ENCODE peak calls at places on chromosomes 6 and 20, in four cellular contexts. M is lower lobe of right lung, X is Peyer's patch, N is BJ. F is an unnamed sample. For H3K27me3, the result is how much of the 10 kb centered on the place peaks cover.

GRCh38 chr20:52864895-52865590 is 107.1 kb upstream of the TSHZ2 start:
- DNase-seq in M (no peak), X (no peak), N (no peak), F (peak)

GRCh38 chr20:32132911-32133549 is 23.5 kb downstream of the TM9SF4 start:
- DNase-seq in M (no peak), X (no peak), N (no peak), F (no peak)

GRCh38 chr6:13531956-13532355 is 42.4 kb upstream of the SIRT5 start:
- DNase-seq in M (no peak), X (no peak), N (no peak), F (no peak)

GRCh38 chr6:25835442-25836283 is 3.8 kb upstream of the SLC17A1 start:
- DNase-seq in M (no peak), X (no peak), N (no peak), F (no peak)

GRCh38 chr6:27591660-27592059 is 118.8 kb upstream of the ZNF184 start:
- DNase-seq in M (no peak), X (no peak), N (no peak), F (peak)

GRCh38 chr6:106510090-106510970 is 119.0 kb downstream of the RTN4IP1 start:
- DNase-seq in M (peak), X (peak), N (no peak), F (peak)

GRCh38 chr6:34465551-34466241 is at the start of gene PACSIN1:
- DNase-seq in M (no peak), X (no peak), N (no peak), F (no peak)

GRCh38 chr6:99151634-99152344 is 197.7 kb downstream of the FAXC start:
- DNase-seq in M (peak), X (peak), N (no peak), F (peak)

GRCh38 chr6:44806656-44807055 is 419.1 kb downstream of the CDC5L start:
- DNase-seq in M (no peak), X (peak), N (no peak), F (no peak)

GRCh38 chr6:44456070-44456965 is 68.8 kb downstream of the CDC5L start:
- DNase-seq in M (no peak), X (no peak), N (no peak), F (peak)

GRCh38 chr6:158080849-158081656 is 87.0 kb downstream of the SERAC1 start:
- DNase-seq in M (no peak), X (no peak), N (no peak), F (no peak)

GRCh38 chr6:168785720-168786511 is 344.9 kb downstream of the SMOC2 start:
- DNase-seq in M (no peak), X (no peak), N (no peak), F (peak)

GRCh38 chr6:36504982-36505381 is 42.3 kb downstream of the STK38 start:
- DNase-seq in M (no peak), X (no peak), N (no peak), F (no peak)
- H3K4me3 ChIP-seq in M (no peak), X (no peak), N (no peak), F (no peak)

GRCh38 chr6:136635615-136636014 is 85.4 kb upstream of the MAP7 start:
- DNase-seq in M (no peak), X (no peak), N (no peak), F (no peak)
- TF ChIP-seq CTCF in M (no peak), X (no peak), N (no peak), F (no peak)

DNA sequence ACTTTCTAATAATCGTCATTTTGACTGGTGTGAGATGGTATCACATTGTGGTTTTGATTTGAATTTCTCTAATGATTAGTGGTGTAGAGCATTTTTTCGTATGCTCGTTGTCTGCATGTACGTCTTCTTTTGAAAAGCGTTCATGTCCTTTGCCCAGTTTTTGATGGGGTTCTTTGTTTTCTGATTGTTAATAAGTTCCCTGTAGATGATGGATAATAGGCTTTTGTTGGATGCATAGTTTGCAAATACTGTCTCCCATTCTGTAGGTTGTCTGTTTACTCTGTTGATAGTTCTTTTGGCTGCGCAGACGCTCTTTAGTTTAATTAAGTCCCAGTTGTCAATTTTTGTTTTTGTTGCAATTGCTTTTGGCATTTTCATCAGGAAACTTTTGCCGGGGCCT is 32.3 kb upstream of the XRN2 start:
- DNase-seq in M (no peak), X (no peak), N (no peak), F (no peak)
- H3K27me3 ChIP-seq in M (under half), X (under half), N (under half), F (under half)

GRCh38 chr20:19758888-19759331 is 852 bp downstream of the RIN2 start:
- DNase-seq in M (peak), X (peak), N (no peak), F (peak)
- H3K4me3 ChIP-seq in M (peak), X (peak), N (peak), F (peak)

DNA sequence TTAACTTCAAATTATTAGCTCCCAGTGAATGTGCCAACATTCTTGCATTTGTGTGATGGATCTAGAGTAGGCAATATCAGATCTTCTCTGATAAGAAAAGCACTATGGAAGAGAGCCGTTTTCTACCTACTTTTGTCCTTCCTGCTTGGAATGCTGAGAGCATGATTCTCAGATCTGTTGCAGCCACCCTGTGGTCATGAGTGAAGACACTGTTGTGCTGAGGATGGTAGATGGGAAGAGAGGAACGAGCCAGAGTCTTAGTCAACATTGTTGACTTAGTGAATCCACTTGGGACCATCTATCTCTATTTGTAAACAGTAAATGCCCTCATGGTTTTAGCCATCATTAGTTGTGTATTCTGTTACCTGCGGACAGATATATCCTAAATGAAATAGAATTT is 202.6 kb downstream of the CD109 start:
- DNase-seq in M (no peak), X (no peak), N (no peak), F (peak)
- TF ChIP-seq CTCF in M (no peak), X (no peak), N (peak), F (peak)

DNA sequence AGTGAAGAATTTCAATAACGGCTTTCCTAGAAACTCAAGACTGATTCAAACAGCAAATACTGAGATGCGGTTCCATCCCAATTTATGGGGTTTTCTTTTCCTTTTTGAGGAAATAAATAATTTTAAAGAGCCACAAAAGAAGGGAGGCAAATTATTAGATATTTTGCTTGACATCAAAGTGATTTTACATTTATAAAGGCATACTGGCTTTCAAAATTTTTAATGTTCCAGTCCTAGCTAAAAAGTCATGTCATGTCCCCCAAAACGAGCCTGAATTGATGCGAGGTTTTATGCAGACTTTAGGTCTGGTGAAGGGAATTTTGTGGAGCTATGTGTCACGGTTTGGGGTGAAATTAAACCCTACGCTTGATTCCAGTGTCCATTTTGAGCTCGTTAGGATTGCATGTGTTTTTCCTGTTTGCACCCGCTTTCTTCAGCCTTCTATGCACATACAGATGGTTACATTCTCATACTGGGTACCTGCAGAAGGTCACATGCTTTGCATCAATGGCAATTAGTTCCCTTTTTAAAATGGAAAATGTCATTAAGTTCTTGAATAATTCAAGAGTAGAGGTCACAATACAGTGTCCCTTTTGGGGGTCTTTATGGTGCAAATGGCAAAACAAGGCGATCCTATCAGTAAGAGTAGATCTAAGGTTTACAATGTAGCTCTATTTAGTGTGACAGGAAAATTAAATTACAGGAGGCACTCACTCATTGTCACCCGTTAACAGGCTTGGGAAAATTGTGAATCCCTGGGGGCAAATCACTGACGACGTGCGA is 17.3 kb downstream of the FOXA2 start:
- DNase-seq in M (no peak), X (no peak), N (no peak), F (no peak)
- H3K27me3 ChIP-seq in M (under half), X (under half), N (under half), F (under half)

DNA sequence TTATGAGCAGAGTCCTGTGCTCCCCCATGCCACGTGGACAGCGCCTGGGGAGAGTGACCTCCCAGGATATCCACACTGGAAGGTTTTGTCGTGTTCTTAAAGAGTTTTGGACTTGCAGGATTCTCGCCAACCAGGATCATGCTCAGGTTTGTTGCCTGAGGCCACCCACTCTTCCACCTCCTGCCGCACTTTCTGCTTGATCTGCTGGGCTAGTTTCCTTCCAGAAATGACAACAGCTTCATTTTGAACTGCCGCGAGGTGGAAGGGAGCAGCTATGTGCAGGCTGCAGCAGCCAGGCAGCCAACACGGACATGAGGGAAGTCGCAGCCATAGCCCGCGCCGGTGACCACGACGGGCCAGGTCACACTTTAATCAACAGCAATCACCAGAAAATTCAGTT is 27.7 kb upstream of the SEC63 start:
- DNase-seq in M (no peak), X (no peak), N (no peak), F (no peak)
- H3K4me3 ChIP-seq in M (no peak), X (no peak), N (no peak), F (no peak)

GRCh38 chr20:36548006-36548315 is 6.6 kb downstream of the MYL9 start:
- DNase-seq in M (no peak), X (no peak), N (no peak), F (no peak)
- TF ChIP-seq CTCF in M (no peak), X (no peak), N (peak), F (no peak)

GRCh38 chr6:1593286-1593957 is 16.3 kb upstream of the FOXC1 start:
- DNase-seq in M (no peak), X (no peak), N (no peak), F (no peak)

GRCh38 chr6:1595271-1596087 is 14.2 kb upstream of the FOXC1 start:
- DNase-seq in M (no peak), X (no peak), N (no peak), F (no peak)

GRCh38 chr6:1592852-1593251 is 16.9 kb upstream of the FOXC1 start:
- DNase-seq in M (no peak), X (no peak), N (no peak), F (no peak)

GRCh38 chr6:1594495-1595200 is 15.1 kb upstream of the FOXC1 start:
- DNase-seq in M (no peak), X (no peak), N (no peak), F (no peak)

DNA sequence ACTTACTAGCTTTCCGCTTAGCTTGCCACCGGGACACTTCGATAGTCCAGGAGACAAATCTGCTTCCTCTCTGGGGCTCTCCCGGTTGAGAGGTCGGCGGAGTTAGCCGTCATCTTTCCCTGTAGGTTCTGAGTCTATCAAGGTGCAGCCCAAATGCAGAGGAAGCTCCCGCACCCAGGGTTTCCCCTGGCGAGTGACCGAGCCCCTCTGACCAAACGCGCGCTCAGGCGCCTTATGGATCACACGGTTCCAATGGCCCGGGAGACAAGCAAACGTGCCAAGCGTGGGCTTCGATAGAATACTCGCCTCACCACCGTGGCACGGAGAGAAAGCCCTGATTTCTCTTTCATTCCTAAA is 15.8 kb upstream of the FOXC1 start:
- DNase-seq in M (no peak), X (no peak), N (no peak), F (no peak)
- H3K27me3 ChIP-seq in M (under half), X (under half), N (under half), F (under half)